ENCODE peak calls at places on chromosomes 11 and 22, in five cellular contexts. S is BE2C, N is fibroblast of the aortic adventitia, C is GM23338, Z is lower lobe of right lung. L is an unnamed sample.

GRCh38 chr22:48819232-48819631 is 1008.4 kb downstream of the BRD1 start:
- DNase-seq in S (no peak), C (no peak), Z (no peak), N (no peak), L (no peak)

GRCh38 chr11:75563978-75564552 is 2.0 kb downstream of the SERPINH1 start:
- DNase-seq in Z (no peak), S (no peak), C (peak; percentile 91), N (peak; percentile 89), L (no peak)

GRCh38 chr11:87740968-87741367 is 434.3 kb downstream of the RAB38 start:
- DNase-seq in S (no peak), C (no peak), Z (no peak), N (no peak), L (no peak)

GRCh38 chr11:794766-795637 is 3.1 kb downstream of the SLC25A22 start:
- DNase-seq in N (no peak), S (no peak), C (no peak), Z (no peak), L (peak; percentile 41)

GRCh38 chr11:84714316-84714780 is 912.8 kb downstream of the DLG2 start:
- DNase-seq in Z (peak; percentile 50), C (peak; percentile 91), N (peak; percentile 13), S (peak; percentile 38), L (peak; percentile 26)

GRCh38 chr11:107561688-107562087 is 3.8 kb downstream of the ALKBH8 start:
- DNase-seq in Z (no peak), N (peak; percentile 71), S (no peak), C (no peak), L (no peak)

GRCh38 chr11:125382211-125382807 is 113.8 kb downstream of the FEZ1 start:
- DNase-seq in C (no peak), S (no peak), Z (no peak), N (no peak), L (no peak)

GRCh38 chr11:134151083-134151747 is 72.6 kb downstream of the NCAPD3 start:
- DNase-seq in N (no peak), S (no peak), Z (no peak), C (no peak), L (no peak)

DNA sequence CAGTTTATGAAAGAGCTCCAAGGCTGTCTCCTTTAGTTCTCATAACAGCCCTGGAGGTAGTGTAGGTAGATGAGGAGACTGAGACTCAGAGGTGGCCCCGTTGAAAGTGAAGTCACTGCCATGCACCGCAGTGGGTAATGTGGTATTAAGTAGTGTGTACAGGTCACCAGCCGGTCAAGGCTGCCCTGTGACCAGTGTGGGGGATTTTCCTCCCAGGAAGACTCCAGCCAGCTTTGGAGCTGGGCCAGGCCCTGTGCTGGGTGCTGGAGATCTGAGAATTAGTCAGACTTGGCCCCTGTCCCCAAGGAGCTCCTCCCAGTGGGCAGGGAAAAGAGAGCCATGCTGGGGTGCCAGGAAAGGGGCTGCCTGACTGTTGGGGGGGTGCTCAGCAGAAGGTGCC is 5.3 kb downstream of the OMP start:
- DNase-seq in Z (no peak), N (peak; percentile 92), C (no peak), S (no peak), L (no peak)
- H3K4me3 ChIP-seq in Z (no peak overlapping the region), N (no peak overlapping the region), C (no peak overlapping the region), S (no peak overlapping the region), L (no peak overlapping the region)

GRCh38 chr22:46934746-46935491 is 172.5 kb downstream of the TBC1D22A start:
- DNase-seq in N (peak; percentile 85), Z (no peak), C (no peak), S (no peak), L (peak; percentile 86)

GRCh38 chr22:46935506-46936377 is 173.3 kb downstream of the TBC1D22A start:
- DNase-seq in Z (peak; percentile 63), N (no peak), S (no peak), C (no peak), L (no peak)

GRCh38 chr22:46936378-46936916 is 174.0 kb downstream of the TBC1D22A start:
- DNase-seq in S (peak; percentile 56), N (no peak), Z (no peak), C (no peak), L (no peak)

GRCh38 chr22:46937185-46937584 is 174.7 kb downstream of the TBC1D22A start:
- DNase-seq in S (no peak), N (no peak), Z (no peak), C (no peak), L (no peak)

GRCh38 chr22:46937939-46938338 is 175.5 kb downstream of the TBC1D22A start:
- DNase-seq in C (no peak), Z (no peak), S (no peak), N (no peak), L (no peak)
- TF ChIP-seq CTCF in C (no peak), Z (no peak), S (no peak), N (no peak), L (no peak)

DNA sequence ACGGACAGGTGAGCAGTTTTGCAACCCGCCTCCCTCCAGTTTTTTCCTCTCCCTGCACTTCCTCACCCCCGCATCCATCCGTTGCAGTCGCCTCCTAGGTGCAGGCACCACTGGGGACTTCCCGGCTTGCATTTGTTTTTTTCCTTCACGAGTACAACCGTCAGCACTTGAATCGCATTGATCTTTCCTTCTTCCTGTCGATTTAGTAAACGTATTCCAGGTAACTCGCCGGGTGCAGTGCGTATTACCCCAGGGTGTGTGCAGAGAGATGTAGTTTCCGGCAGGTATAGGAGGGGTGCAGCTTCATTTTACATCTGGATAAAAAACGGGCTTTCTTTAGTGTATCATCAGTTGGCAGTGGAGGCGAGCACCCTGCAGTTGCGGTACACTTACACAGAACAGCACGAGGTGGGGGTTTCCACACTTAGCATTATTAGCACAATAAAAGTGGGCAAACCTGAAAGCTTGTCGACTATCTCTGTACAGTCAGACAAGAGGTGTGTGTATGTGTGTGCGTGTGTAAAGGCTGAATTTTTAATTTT is at the start of gene SORL1-AS1:
- DNase-seq in S (no peak), N (no peak), C (peak; percentile 54), Z (no peak), L (peak; percentile 76)
- H3K4me3 ChIP-seq in S (peak within 1 kb of the TSS; percentile 98), N (peak within 1 kb of the TSS; percentile 64), C (peak within 1 kb of the TSS; percentile 87), Z (peak within 1 kb of the TSS; percentile 86), L (peak within 1 kb of the TSS; percentile 84)

DNA sequence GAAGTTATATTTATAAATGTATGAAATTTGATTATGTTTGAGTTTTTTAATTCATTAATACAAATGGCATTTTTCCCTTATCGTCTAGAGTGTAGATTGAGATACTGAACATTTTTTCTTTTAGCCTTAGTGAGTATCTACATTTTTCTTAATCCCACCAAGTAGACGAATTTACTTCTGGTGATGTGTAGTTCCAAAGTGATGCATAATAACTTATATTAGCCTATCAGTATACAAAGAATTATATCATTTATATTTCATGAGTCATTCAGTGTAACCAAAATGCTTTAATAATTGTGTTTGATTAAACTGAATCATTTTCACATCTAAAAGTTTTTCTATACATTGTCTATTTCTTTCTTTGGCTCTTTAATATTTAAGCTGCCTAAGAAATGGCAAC is 745.6 kb upstream of the LUZP2 start:
- DNase-seq in C (no peak), N (no peak), S (no peak), Z (no peak), L (no peak)
- TF ChIP-seq CTCF in C (no peak), N (no peak), S (no peak), Z (no peak), L (no peak)

DNA sequence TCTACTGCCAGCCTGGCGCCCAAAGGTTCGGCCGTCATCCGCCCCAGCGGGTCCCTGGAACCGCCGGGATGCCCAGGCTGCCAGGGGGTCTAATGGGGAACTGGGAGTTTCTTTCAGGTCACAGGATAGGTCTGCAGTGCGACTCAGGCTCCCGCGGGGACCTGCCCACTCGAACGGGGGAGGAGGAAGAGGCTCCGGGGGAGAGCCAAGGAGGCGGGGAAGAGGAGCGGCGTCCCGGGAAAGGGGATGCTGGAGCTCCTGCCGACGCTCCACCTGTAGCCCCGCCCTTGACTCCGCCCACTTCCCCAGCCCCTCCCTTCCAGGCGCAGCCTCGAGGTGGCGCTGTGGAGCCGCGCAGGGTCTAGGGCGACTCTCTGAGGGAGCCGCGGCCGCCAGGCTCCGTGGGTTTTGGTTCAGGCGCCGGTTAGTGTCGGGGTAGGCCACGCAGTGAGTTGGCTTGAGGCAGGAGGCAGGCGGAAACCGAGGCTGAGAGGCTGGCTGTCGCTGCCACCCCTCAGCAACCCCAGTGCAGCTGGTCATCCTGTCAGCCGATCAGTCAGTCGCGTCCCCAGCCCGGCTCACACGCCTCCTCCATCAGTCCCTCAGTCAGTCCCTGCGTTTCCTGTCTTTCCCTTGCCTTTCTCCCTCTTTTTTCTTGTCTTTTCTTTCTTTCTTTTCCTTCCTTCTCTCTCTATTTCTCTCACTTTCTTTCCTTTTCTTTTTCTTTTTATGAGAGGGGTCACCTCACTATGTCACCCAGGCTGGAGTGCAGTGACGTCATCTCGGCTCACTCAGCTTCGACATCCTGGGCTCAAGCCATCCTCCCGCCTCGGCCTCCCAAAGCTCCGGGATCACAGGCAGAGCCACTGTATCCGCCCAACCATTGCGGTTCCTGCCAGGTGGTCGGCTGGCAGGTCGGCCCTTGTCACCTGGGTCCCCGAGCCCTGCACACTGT is 26.4 kb downstream of the YWHAH start:
- DNase-seq in N (peak; percentile 55), S (peak; percentile 88), Z (peak; percentile 90), C (peak; percentile 86), L (peak; percentile 72)
- H3K4me3 ChIP-seq in N (peak overlapping the region; percentile 67), S (peak overlapping the region; percentile 67), Z (peak overlapping the region; percentile 55), C (peak overlapping the region; percentile 85), L (peak overlapping the region; percentile 31)

GRCh38 chr11:65554057-65554818 is 3.9 kb downstream of the LTBP3 start:
- DNase-seq in N (no peak), Z (no peak), S (no peak), C (no peak), L (no peak)

GRCh38 chr11:65549088-65549487 is 9.1 kb downstream of the LTBP3 start:
- DNase-seq in N (no peak), C (no peak), Z (no peak), S (no peak), L (no peak)

GRCh38 chr11:65552413-65552951 is 5.7 kb downstream of the LTBP3 start:
- DNase-seq in Z (no peak), N (no peak), C (peak; percentile 52), S (no peak), L (no peak)

GRCh38 chr11:65553301-65554001 is 4.7 kb downstream of the LTBP3 start:
- DNase-seq in N (no peak), C (peak; percentile 85), S (peak; percentile 44), Z (no peak), L (peak; percentile 50)

GRCh38 chr11:65551572-65552398 is 6.4 kb downstream of the LTBP3 start:
- DNase-seq in Z (peak; percentile 84), C (peak; percentile 83), N (no peak), S (peak; percentile 58), L (peak; percentile 84)
- TF ChIP-seq CTCF in Z (peak; percentile 68), C (peak; percentile 84), N (peak; percentile 39), S (peak; percentile 50), L (peak; percentile 72)

DNA sequence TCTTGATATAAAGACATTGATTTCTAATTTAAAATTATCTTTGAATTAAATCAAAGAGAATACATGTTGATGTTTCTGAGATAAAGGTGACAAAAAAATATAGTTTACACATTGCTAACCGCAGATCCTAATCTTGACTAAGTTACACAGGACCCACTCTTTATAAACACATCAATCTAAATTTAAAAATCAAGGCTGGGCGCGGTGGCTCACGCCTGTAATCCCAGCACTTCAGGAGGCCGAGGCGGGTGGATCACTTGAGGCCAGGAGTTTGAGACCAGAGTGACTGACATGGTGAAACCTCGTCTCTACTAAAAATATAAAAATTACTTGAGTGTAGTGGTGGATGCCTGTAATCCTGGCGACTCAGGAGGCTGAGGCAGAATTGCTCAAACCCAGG is 1.9 kb downstream of the ARFGAP3 start:
- DNase-seq in Z (no peak), C (no peak), N (peak; percentile 19), S (no peak), L (no peak)
- H3K4me3 ChIP-seq in Z (peak overlapping the region; percentile 92), C (no peak overlapping the region), N (peak overlapping the region; percentile 94), S (no peak overlapping the region), L (no peak overlapping the region)

GRCh38 chr11:2459016-2459725 is 14.4 kb downstream of the KCNQ1 start:
- DNase-seq in S (no peak), N (no peak), C (no peak), Z (no peak), L (no peak)
- TF ChIP-seq CTCF in S (no peak), N (no peak), C (no peak), Z (no peak), L (no peak)